ENCODE peak calls at places on chromosomes 5 and 9, in five cellular contexts. One of them, this sample, is unnamed.

GRCh38 chr5:125756456-125756855 is 666.8 kb upstream of the GRAMD2B start:
- DNase-seq in mesothelial cell of epicardium: no peak
- DNase-seq in chondrocyte: no peak
- DNase-seq in spleen: no peak
- DNase-seq in OCI-LY7: no peak
- DNase-seq in this sample: no peak

GRCh38 chr5:111580956-111581355 is 68.6 kb upstream of the STARD4 start:
- DNase-seq in chondrocyte: no peak
- DNase-seq in spleen: no peak
- DNase-seq in mesothelial cell of epicardium: no peak
- DNase-seq in OCI-LY7: no peak
- DNase-seq in this sample: no peak

GRCh38 chr5:10599828-10600227 is 36.0 kb downstream of the ANKRD33B start:
- DNase-seq in chondrocyte: no peak
- DNase-seq in spleen: no peak
- DNase-seq in mesothelial cell of epicardium: no peak
- DNase-seq in OCI-LY7: no peak
- DNase-seq in this sample: no peak

GRCh38 chr5:150734579-150735384 is 24.0 kb downstream of the DCTN4 start:
- DNase-seq in spleen: peak
- DNase-seq in OCI-LY7: peak
- DNase-seq in mesothelial cell of epicardium: no peak
- DNase-seq in chondrocyte: no peak
- DNase-seq in this sample: no peak

GRCh38 chr9:101736723-101737122 is 1.7 kb downstream of the GRIN3A start:
- DNase-seq in mesothelial cell of epicardium: peak
- DNase-seq in OCI-LY7: no peak
- DNase-seq in chondrocyte: no peak
- DNase-seq in spleen: no peak
- DNase-seq in this sample: no peak

GRCh38 chr5:56838409-56839039 is 23.2 kb downstream of the MAP3K1 start:
- DNase-seq in spleen: no peak
- DNase-seq in mesothelial cell of epicardium: no peak
- DNase-seq in chondrocyte: no peak
- DNase-seq in OCI-LY7: peak
- DNase-seq in this sample: no peak

GRCh38 chr5:174355208-174355612 is 309.7 kb downstream of the NSG2 start:
- DNase-seq in mesothelial cell of epicardium: no peak
- DNase-seq in spleen: no peak
- DNase-seq in OCI-LY7: no peak
- DNase-seq in chondrocyte: no peak
- DNase-seq in this sample: no peak

GRCh38 chr9:125890793-125891192 is 143.6 kb downstream of the PBX3 start:
- DNase-seq in chondrocyte: no peak
- DNase-seq in spleen: no peak
- DNase-seq in OCI-LY7: no peak
- DNase-seq in mesothelial cell of epicardium: no peak
- DNase-seq in this sample: no peak

GRCh38 chr5:6483880-6484382 is 35.3 kb downstream of the UBE2QL1 start:
- DNase-seq in OCI-LY7: no peak
- DNase-seq in spleen: no peak
- DNase-seq in chondrocyte: no peak
- DNase-seq in mesothelial cell of epicardium: no peak
- DNase-seq in this sample: no peak

GRCh38 chr9:93080406-93080805 is 15.6 kb upstream of the CARD19 start:
- DNase-seq in spleen: peak
- DNase-seq in OCI-LY7: no peak
- DNase-seq in chondrocyte: peak
- DNase-seq in mesothelial cell of epicardium: no peak
- DNase-seq in this sample: no peak

GRCh38 chr5:59206132-59206581 is 623.3 kb downstream of the RAB3C start:
- DNase-seq in mesothelial cell of epicardium: no peak
- DNase-seq in OCI-LY7: no peak
- DNase-seq in chondrocyte: no peak
- DNase-seq in spleen: no peak
- DNase-seq in this sample: no peak

GRCh38 chr9:113570106-113570505 is 106.6 kb downstream of the RGS3 start:
- DNase-seq in OCI-LY7: no peak
- DNase-seq in chondrocyte: no peak
- DNase-seq in spleen: peak
- DNase-seq in mesothelial cell of epicardium: no peak
- DNase-seq in this sample: no peak

GRCh38 chr5:88836195-88836838 is 46.7 kb downstream of the MEF2C start:
- DNase-seq in mesothelial cell of epicardium: no peak
- DNase-seq in OCI-LY7: no peak
- DNase-seq in chondrocyte: no peak
- DNase-seq in spleen: peak
- DNase-seq in this sample: no peak

GRCh38 chr5:56617998-56618397 is 197.4 kb upstream of the MAP3K1 start:
- DNase-seq in spleen: no peak
- DNase-seq in OCI-LY7: peak
- DNase-seq in chondrocyte: no peak
- DNase-seq in mesothelial cell of epicardium: no peak
- DNase-seq in this sample: no peak

GRCh38 chr5:139696167-139696893 is 48.2 kb downstream of the CXXC5 start:
- DNase-seq in chondrocyte: no peak
- DNase-seq in mesothelial cell of epicardium: no peak
- DNase-seq in spleen: peak
- DNase-seq in OCI-LY7: no peak
- DNase-seq in this sample: no peak

GRCh38 chr5:133460172-133460758 is 152.1 kb downstream of the FSTL4 start:
- DNase-seq in OCI-LY7: peak
- DNase-seq in chondrocyte: no peak
- DNase-seq in spleen: no peak
- DNase-seq in mesothelial cell of epicardium: no peak
- DNase-seq in this sample: peak

GRCh38 chr9:126989847-126990821 is 75.6 kb downstream of the RALGPS1 start:
- DNase-seq in OCI-LY7: no peak
- DNase-seq in spleen: no peak
- DNase-seq in mesothelial cell of epicardium: no peak
- DNase-seq in chondrocyte: no peak
- DNase-seq in this sample: no peak
- TF ChIP-seq CTCF in OCI-LY7: no peak
- TF ChIP-seq CTCF in spleen: no peak
- TF ChIP-seq CTCF in mesothelial cell of epicardium: no peak
- TF ChIP-seq CTCF in chondrocyte: no peak
- TF ChIP-seq CTCF in this sample: no peak

DNA sequence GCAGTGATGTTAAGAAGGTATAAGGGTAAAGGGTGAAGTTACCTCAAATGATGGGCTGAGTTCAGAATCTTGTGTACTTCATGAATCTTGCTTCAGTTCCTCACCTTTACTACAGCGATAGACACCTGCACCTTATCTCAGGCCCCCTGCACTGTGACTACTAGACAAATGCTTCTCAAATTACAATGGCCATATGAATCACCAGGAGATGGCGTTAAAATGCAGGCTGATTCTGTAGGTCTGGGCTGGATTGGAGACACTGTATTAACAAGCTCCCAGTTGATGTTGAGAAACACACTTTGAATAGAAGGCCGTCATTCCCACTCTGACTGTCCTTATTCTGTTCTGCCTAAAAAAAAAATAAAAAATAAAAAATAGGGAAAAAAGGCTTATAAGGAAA is 29.8 kb downstream of the TARS1 start:
- DNase-seq in OCI-LY7: peak
- DNase-seq in mesothelial cell of epicardium: no peak
- DNase-seq in chondrocyte: no peak
- DNase-seq in spleen: no peak
- DNase-seq in this sample: no peak
- TF ChIP-seq CTCF in OCI-LY7: peak
- TF ChIP-seq CTCF in mesothelial cell of epicardium: no peak
- TF ChIP-seq CTCF in chondrocyte: peak
- TF ChIP-seq CTCF in spleen: no peak
- TF ChIP-seq CTCF in this sample: peak

DNA sequence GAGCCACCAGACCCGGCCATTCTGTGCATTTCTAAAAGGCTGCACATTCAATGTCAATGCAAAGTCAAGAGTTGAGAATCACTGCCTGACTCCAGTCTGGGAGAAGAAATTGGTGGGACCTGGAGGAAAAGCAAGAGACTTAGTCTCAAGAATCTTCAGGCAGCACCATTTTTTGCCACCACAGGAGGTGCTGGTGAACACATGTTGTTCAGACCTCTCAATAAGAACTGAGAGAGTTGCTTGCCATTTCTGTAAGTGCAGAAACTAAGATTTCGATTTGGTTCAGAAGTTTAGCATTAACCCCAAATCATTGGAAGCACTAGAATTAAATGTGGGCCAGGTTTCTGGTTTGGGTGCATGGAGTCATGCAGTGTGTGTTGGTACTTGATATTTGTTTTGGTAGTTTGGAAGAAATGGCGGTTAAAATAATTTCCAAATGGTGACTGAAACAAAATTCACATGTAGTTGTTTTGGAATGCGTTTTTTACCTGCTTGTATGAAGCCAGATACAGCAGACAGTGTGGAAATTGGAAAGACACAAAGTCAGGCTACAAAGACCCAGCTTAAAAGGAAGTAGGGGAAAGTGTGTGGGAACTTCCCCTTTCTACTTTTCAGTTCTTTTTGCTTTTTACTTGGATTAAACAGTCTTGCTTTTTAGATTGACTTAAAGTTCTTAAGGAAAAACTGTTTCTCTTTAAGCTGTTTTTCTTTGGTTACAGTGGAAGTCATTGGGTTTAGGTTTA is 20.4 kb downstream of the PDE8B start:
- DNase-seq in chondrocyte: no peak
- DNase-seq in OCI-LY7: peak
- DNase-seq in spleen: no peak
- DNase-seq in mesothelial cell of epicardium: no peak
- DNase-seq in this sample: no peak
- TF ChIP-seq CTCF in chondrocyte: peak
- TF ChIP-seq CTCF in OCI-LY7: peak
- TF ChIP-seq CTCF in spleen: no peak
- TF ChIP-seq CTCF in mesothelial cell of epicardium: no peak
- TF ChIP-seq CTCF in this sample: no peak

GRCh38 chr9:124062172-124062571 is 50.6 kb downstream of the LHX2 start:
- DNase-seq in OCI-LY7: peak
- DNase-seq in mesothelial cell of epicardium: no peak
- DNase-seq in spleen: no peak
- DNase-seq in chondrocyte: no peak
- DNase-seq in this sample: no peak
- TF ChIP-seq CTCF in OCI-LY7: peak
- TF ChIP-seq CTCF in mesothelial cell of epicardium: no peak
- TF ChIP-seq CTCF in spleen: no peak
- TF ChIP-seq CTCF in chondrocyte: peak
- TF ChIP-seq CTCF in this sample: no peak